ENCODE peak calls at places on chromosomes 3 and 15, in seven cellular contexts. U is WTC11, Z is fibroblast of villous mesenchyme, B is upper lobe of left lung, J is AG10803, M is ovary, C is cardiac muscle cell. L is an unnamed sample.

GRCh38 chr3:186882881-186883685 is 40.6 kb downstream of the ADIPOQ start:
- DNase-seq in B (no peak), Z (peak; percentile 39), M (no peak), U (no peak), J (peak; percentile 57), C (peak; percentile 75), L (no peak)

GRCh38 chr3:194637066-194637465 is 3.8 kb upstream of the TMEM44 start:
- DNase-seq in B (no peak), M (no peak), U (no peak), C (no peak), J (no peak), Z (no peak), L (peak; percentile 57)

GRCh38 chr3:27639271-27639670 is 82.9 kb downstream of the EOMES start:
- DNase-seq in J (no peak), Z (no peak), M (no peak), B (no peak), C (no peak), U (no peak), L (no peak)

GRCh38 chr3:76943058-76943457 is 96.8 kb upstream of the ROBO2 start:
- DNase-seq in B (no peak), U (no peak), Z (no peak), M (no peak), C (no peak), J (no peak), L (no peak)

GRCh38 chr15:36186376-36186775 is 393.1 kb upstream of the CDIN1 start:
- DNase-seq in Z (no peak), C (no peak), J (no peak), U (no peak), B (no peak), M (no peak), L (no peak)

GRCh38 chr3:188948658-188949400 is 222.9 kb upstream of the TPRG1 start:
- DNase-seq in U (no peak), J (peak; percentile 86), M (no peak), B (peak; percentile 54), C (peak; percentile 98), Z (peak; percentile 96), L (no peak)

GRCh38 chr3:115660646-115661442 is 37.5 kb downstream of the GAP43 start:
- DNase-seq in J (no peak), Z (no peak), B (no peak), M (no peak), U (no peak), C (no peak), L (no peak)

GRCh38 chr3:140910860-140911259 is 30.8 kb upstream of the SLC25A36 start:
- DNase-seq in Z (no peak), M (no peak), U (no peak), J (no peak), B (no peak), C (peak; percentile 41), L (no peak)

GRCh38 chr15:88975891-88976290 is 62.7 kb upstream of the MFGE8 start:
- DNase-seq in C (peak; percentile 78), Z (peak; percentile 36), U (no peak), M (no peak), J (peak; percentile 57), B (no peak), L (no peak)

GRCh38 chr15:71440479-71441071 is 325.3 kb downstream of the THSD4 start:
- DNase-seq in C (peak; percentile 82), M (no peak), B (no peak), U (no peak), J (peak; percentile 74), Z (peak; percentile 78), L (no peak)

GRCh38 chr3:173583496-173583895 is 186.0 kb downstream of the NLGN1 start:
- DNase-seq in U (no peak), B (no peak), C (no peak), J (no peak), M (no peak), Z (no peak), L (no peak)

GRCh38 chr3:146524961-146525360 is 19.4 kb downstream of the PLSCR1 start:
- DNase-seq in B (no peak), J (no peak), M (no peak), C (no peak), U (no peak), Z (peak; percentile 70), L (no peak)

GRCh38 chr15:88799341-88799740 is 3.9 kb upstream of the ACAN start:
- DNase-seq in B (no peak), M (no peak), C (no peak), U (no peak), J (no peak), Z (no peak), L (no peak)

GRCh38 chr3:64164309-64164708 is 61.0 kb downstream of the PRICKLE2 start:
- DNase-seq in C (no peak), B (no peak), Z (peak; percentile 54), M (no peak), U (no peak), J (no peak), L (no peak)

GRCh38 chr3:30578479-30578878 is 27.9 kb upstream of the TGFBR2 start:
- DNase-seq in M (no peak), J (peak; percentile 93), Z (peak; percentile 94), C (peak; percentile 93), B (peak; percentile 56), U (no peak), L (no peak)

GRCh38 chr3:107235193-107235922 is 141.9 kb upstream of the CCDC54 start:
- DNase-seq in U (no peak), Z (no peak), M (peak; percentile 30), B (no peak), C (peak; percentile 50), J (peak; percentile 11), L (no peak)

GRCh38 chr3:119628390-119628789 is 30.7 kb downstream of the PLA1A start:
- DNase-seq in C (no peak), B (no peak), M (no peak), U (no peak), Z (no peak), J (no peak), L (no peak)

GRCh38 chr15:45456212-45457106 is 66.1 kb downstream of the SLC30A4 start:
- DNase-seq in U (no peak), Z (peak; percentile 100), M (peak; percentile 28), B (peak; percentile 89), C (peak; percentile 99), J (peak; percentile 100), L (no peak)

GRCh38 chr3:29064085-29064484 is 216.8 kb upstream of the RBMS3 start:
- DNase-seq in Z (peak; percentile 92), C (peak; percentile 4), U (no peak), B (no peak), J (peak; percentile 96), M (no peak), L (no peak)

GRCh38 chr3:70716832-70717231 is 404.4 kb upstream of the MDFIC2 start:
- DNase-seq in B (no peak), J (peak; percentile 59), Z (peak; percentile 30), M (peak; percentile 27), U (no peak), C (peak; percentile 71), L (no peak)
- TF ChIP-seq CTCF in B (peak; percentile 24), J (peak; percentile 69), Z (peak; percentile 38), M (no peak), U (no peak), C (peak; percentile 56), L (peak; percentile 36)

GRCh38 chr3:50221413-50222168 is 14.4 kb upstream of the GNAI2 start:
- DNase-seq in B (no peak), J (no peak), U (peak; percentile 78), C (no peak), M (no peak), Z (no peak), L (no peak)
- TF ChIP-seq CTCF in B (no peak), J (no peak), U (no peak), C (no peak), M (no peak), Z (no peak), L (no peak)

GRCh38 chr3:59809750-59810444 is 760.1 kb upstream of the CFAP20DC start:
- DNase-seq in B (no peak), C (peak; percentile 55), U (no peak), J (peak; percentile 39), Z (peak; percentile 29), M (no peak), L (no peak)
- TF ChIP-seq CTCF in B (no peak), C (peak; percentile 41), U (no peak), J (peak; percentile 50), Z (peak; percentile 39), M (no peak), L (peak; percentile 63)

GRCh38 chr3:126945891-126946290 is 37.0 kb upstream of the PLXNA1 start:
- DNase-seq in C (no peak), B (no peak), J (no peak), U (no peak), Z (no peak), M (no peak), L (no peak)

GRCh38 chr3:126946387-126946786 is 36.5 kb upstream of the PLXNA1 start:
- DNase-seq in M (no peak), B (no peak), Z (no peak), J (no peak), U (no peak), C (no peak), L (no peak)

GRCh38 chr3:126947429-126947828 is 35.5 kb upstream of the PLXNA1 start:
- DNase-seq in J (no peak), B (no peak), M (no peak), Z (no peak), U (no peak), C (no peak), L (no peak)

GRCh38 chr3:126944089-126944965 is 38.6 kb upstream of the PLXNA1 start:
- DNase-seq in B (no peak), U (no peak), C (no peak), Z (no peak), M (no peak), J (no peak), L (no peak)

DNA sequence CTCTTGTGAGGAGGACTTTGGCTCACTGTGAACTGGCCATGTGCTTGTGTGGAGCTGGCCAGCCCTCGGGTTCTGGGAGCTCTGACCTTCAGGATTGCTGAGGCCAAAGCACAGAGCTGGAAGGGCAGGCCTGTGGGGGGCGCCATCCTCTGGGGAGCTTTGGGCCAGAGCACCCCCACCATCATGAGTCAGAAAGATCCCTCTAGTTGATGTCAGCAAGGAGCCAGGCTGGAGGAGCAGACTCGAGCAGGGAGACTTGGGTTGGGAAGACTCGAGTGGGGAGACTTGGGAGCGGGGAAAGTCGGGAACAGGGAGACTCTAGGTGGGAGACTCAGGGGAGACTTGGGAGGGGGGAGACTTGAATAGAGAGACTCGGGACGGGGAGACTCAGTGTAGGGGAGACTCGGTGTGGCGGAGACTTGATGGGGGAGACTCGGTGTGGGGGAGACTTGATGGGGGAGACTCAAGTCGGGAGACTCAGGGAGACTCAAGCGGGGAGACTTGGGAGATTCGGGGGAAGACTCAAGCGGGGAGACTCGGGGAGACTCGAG is 37.7 kb upstream of the PLXNA1 start:
- DNase-seq in J (no peak), C (no peak), B (no peak), M (no peak), U (peak; percentile 40), Z (no peak), L (no peak)
- TF ChIP-seq CTCF in J (no peak), C (peak; percentile 9), B (no peak), M (no peak), U (no peak), Z (no peak), L (no peak)

DNA sequence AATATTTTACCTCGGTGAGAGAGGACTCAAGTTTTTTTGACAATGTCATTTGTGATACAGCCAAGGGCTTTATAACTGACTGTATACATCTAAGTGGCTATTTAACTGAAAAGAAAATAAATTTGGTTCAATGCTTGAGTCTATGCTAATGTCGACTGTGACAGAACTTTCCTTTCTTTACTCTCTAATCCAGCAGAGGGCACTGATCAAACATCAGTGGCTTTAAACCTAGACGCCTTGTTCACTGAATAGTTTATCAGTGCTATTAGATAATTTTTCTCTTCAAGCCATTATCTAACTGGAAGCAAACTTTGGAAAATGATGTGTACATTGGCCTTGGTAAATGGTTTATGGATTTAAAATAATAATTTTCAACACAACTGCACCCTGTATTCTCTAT is 285.1 kb downstream of the CHL1 start:
- DNase-seq in J (no peak), Z (no peak), M (no peak), B (no peak), C (peak; percentile 17), U (no peak), L (no peak)
- TF ChIP-seq CTCF in J (no peak), Z (peak; percentile 13), M (no peak), B (no peak), C (peak; percentile 25), U (no peak), L (peak; percentile 55)

L was measured in type B pancreatic cell.